ENCODE peak calls at places on chromosomes 11 and 22, in eight cellular contexts. One of them, this sample, is unnamed. For H3K4me1, the result is how much of the 10 kb centered on the place peaks cover.

GRCh38 chr11:60950933-60951610 is 904 bp downstream of the SLC15A3 start:
- DNase-seq in CD4-positive, CD25-positive, alpha-beta regulatory T cell: peak
- DNase-seq in thoracic aorta: no peak
- DNase-seq in aorta: peak
- DNase-seq in SJSA1: no peak
- DNase-seq in IMR-90: no peak
- DNase-seq in thyroid gland: peak
- DNase-seq in right cardiac atrium: peak
- DNase-seq in this sample: peak

GRCh38 chr22:17143826-17144225 is 15.3 kb downstream of the HDHD5 start:
- DNase-seq in CD4-positive, CD25-positive, alpha-beta regulatory T cell: no peak
- DNase-seq in thoracic aorta: no peak
- DNase-seq in aorta: no peak
- DNase-seq in SJSA1: no peak
- DNase-seq in IMR-90: no peak
- DNase-seq in thyroid gland: no peak
- DNase-seq in right cardiac atrium: no peak
- DNase-seq in this sample: no peak

GRCh38 chr11:95659088-95659487 is 130.5 kb downstream of the FAM76B start:
- DNase-seq in CD4-positive, CD25-positive, alpha-beta regulatory T cell: no peak
- DNase-seq in thoracic aorta: no peak
- DNase-seq in aorta: no peak
- DNase-seq in SJSA1: no peak
- DNase-seq in IMR-90: peak
- DNase-seq in thyroid gland: no peak
- DNase-seq in right cardiac atrium: no peak
- DNase-seq in this sample: no peak

GRCh38 chr11:35247863-35248262 is 108.9 kb downstream of the CD44 start:
- DNase-seq in CD4-positive, CD25-positive, alpha-beta regulatory T cell: no peak
- DNase-seq in thoracic aorta: no peak
- DNase-seq in aorta: no peak
- DNase-seq in SJSA1: no peak
- DNase-seq in IMR-90: no peak
- DNase-seq in thyroid gland: no peak
- DNase-seq in right cardiac atrium: no peak
- DNase-seq in this sample: no peak

GRCh38 chr11:10478574-10479550 is 23.8 kb downstream of the AMPD3 start:
- DNase-seq in CD4-positive, CD25-positive, alpha-beta regulatory T cell: no peak
- DNase-seq in thoracic aorta: no peak
- DNase-seq in aorta: peak
- DNase-seq in SJSA1: no peak
- DNase-seq in IMR-90: no peak
- DNase-seq in thyroid gland: no peak
- DNase-seq in right cardiac atrium: no peak
- DNase-seq in this sample: no peak

GRCh38 chr11:117809236-117810055 is 12.4 kb upstream of the DSCAML1 start:
- DNase-seq in CD4-positive, CD25-positive, alpha-beta regulatory T cell: peak
- DNase-seq in thoracic aorta: no peak
- DNase-seq in aorta: peak
- DNase-seq in SJSA1: peak
- DNase-seq in IMR-90: peak
- DNase-seq in thyroid gland: peak
- DNase-seq in right cardiac atrium: peak
- DNase-seq in this sample: peak

GRCh38 chr11:124751391-124751740 is 689 bp downstream of the VSIG2 start:
- DNase-seq in CD4-positive, CD25-positive, alpha-beta regulatory T cell: no peak
- DNase-seq in thoracic aorta: no peak
- DNase-seq in aorta: no peak
- DNase-seq in SJSA1: no peak
- DNase-seq in IMR-90: no peak
- DNase-seq in thyroid gland: no peak
- DNase-seq in right cardiac atrium: no peak
- DNase-seq in this sample: no peak

GRCh38 chr11:1310772-1311468 is 1.5 kb upstream of the TOLLIP start:
- DNase-seq in CD4-positive, CD25-positive, alpha-beta regulatory T cell: peak
- DNase-seq in thoracic aorta: no peak
- DNase-seq in aorta: no peak
- DNase-seq in SJSA1: no peak
- DNase-seq in IMR-90: no peak
- DNase-seq in thyroid gland: no peak
- DNase-seq in right cardiac atrium: no peak
- DNase-seq in this sample: no peak

GRCh38 chr22:46542011-46542985 is 4.9 kb upstream of the CELSR1 start:
- DNase-seq in CD4-positive, CD25-positive, alpha-beta regulatory T cell: peak
- DNase-seq in thoracic aorta: no peak
- DNase-seq in aorta: peak
- DNase-seq in SJSA1: peak
- DNase-seq in IMR-90: peak
- DNase-seq in thyroid gland: peak
- DNase-seq in right cardiac atrium: peak
- DNase-seq in this sample: peak

GRCh38 chr11:68503792-68504191 is 43.2 kb downstream of the PPP6R3 start:
- DNase-seq in CD4-positive, CD25-positive, alpha-beta regulatory T cell: no peak
- DNase-seq in thoracic aorta: no peak
- DNase-seq in aorta: no peak
- DNase-seq in SJSA1: no peak
- DNase-seq in IMR-90: no peak
- DNase-seq in thyroid gland: peak
- DNase-seq in right cardiac atrium: no peak
- DNase-seq in this sample: peak

GRCh38 chr11:119474682-119475596 is 52.0 kb upstream of the THY1 start:
- DNase-seq in CD4-positive, CD25-positive, alpha-beta regulatory T cell: peak
- DNase-seq in thoracic aorta: peak
- DNase-seq in aorta: no peak
- DNase-seq in SJSA1: peak
- DNase-seq in IMR-90: peak
- DNase-seq in thyroid gland: peak
- DNase-seq in right cardiac atrium: peak
- DNase-seq in this sample: no peak

GRCh38 chr11:87972133-87972532 is 203.1 kb downstream of the RAB38 start:
- DNase-seq in CD4-positive, CD25-positive, alpha-beta regulatory T cell: no peak
- DNase-seq in thoracic aorta: no peak
- DNase-seq in aorta: no peak
- DNase-seq in SJSA1: no peak
- DNase-seq in IMR-90: no peak
- DNase-seq in thyroid gland: no peak
- DNase-seq in right cardiac atrium: no peak
- DNase-seq in this sample: no peak

GRCh38 chr11:76257040-76257730 is 50.9 kb upstream of the WNT11 start:
- DNase-seq in CD4-positive, CD25-positive, alpha-beta regulatory T cell: no peak
- DNase-seq in thoracic aorta: no peak
- DNase-seq in aorta: no peak
- DNase-seq in SJSA1: no peak
- DNase-seq in IMR-90: no peak
- DNase-seq in thyroid gland: no peak
- DNase-seq in right cardiac atrium: peak
- DNase-seq in this sample: no peak

GRCh38 chr22:33166206-33166605 is 108.0 kb upstream of the SYN3 start:
- DNase-seq in CD4-positive, CD25-positive, alpha-beta regulatory T cell: no peak
- DNase-seq in thoracic aorta: no peak
- DNase-seq in aorta: no peak
- DNase-seq in SJSA1: no peak
- DNase-seq in IMR-90: no peak
- DNase-seq in thyroid gland: no peak
- DNase-seq in right cardiac atrium: no peak
- DNase-seq in this sample: no peak

GRCh38 chr11:67301313-67301921 is 1.9 kb upstream of the SSH3 start:
- DNase-seq in CD4-positive, CD25-positive, alpha-beta regulatory T cell: no peak
- DNase-seq in thoracic aorta: no peak
- DNase-seq in aorta: peak
- DNase-seq in SJSA1: no peak
- DNase-seq in IMR-90: no peak
- DNase-seq in thyroid gland: peak
- DNase-seq in right cardiac atrium: no peak
- DNase-seq in this sample: peak

GRCh38 chr11:40118026-40118425 is 1341.4 kb downstream of the LRRC4C start:
- DNase-seq in CD4-positive, CD25-positive, alpha-beta regulatory T cell: no peak
- DNase-seq in thoracic aorta: no peak
- DNase-seq in aorta: no peak
- DNase-seq in SJSA1: no peak
- DNase-seq in IMR-90: no peak
- DNase-seq in thyroid gland: no peak
- DNase-seq in right cardiac atrium: no peak
- DNase-seq in this sample: no peak

GRCh38 chr11:77104727-77105126 is 2.1 kb downstream of the OMP start:
- DNase-seq in CD4-positive, CD25-positive, alpha-beta regulatory T cell: no peak
- DNase-seq in thoracic aorta: no peak
- DNase-seq in aorta: no peak
- DNase-seq in SJSA1: no peak
- DNase-seq in IMR-90: peak
- DNase-seq in thyroid gland: no peak
- DNase-seq in right cardiac atrium: peak
- DNase-seq in this sample: no peak

GRCh38 chr22:35995772-35996171 is 32.9 kb downstream of the RBFOX2 start:
- DNase-seq in CD4-positive, CD25-positive, alpha-beta regulatory T cell: no peak
- DNase-seq in thoracic aorta: peak
- DNase-seq in aorta: peak
- DNase-seq in SJSA1: peak
- DNase-seq in IMR-90: peak
- DNase-seq in thyroid gland: peak
- DNase-seq in right cardiac atrium: peak
- DNase-seq in this sample: no peak

GRCh38 chr11:69058501-69059270 is 10.0 kb downstream of the TPCN2 start:
- DNase-seq in CD4-positive, CD25-positive, alpha-beta regulatory T cell: no peak
- DNase-seq in thoracic aorta: no peak
- DNase-seq in aorta: no peak
- DNase-seq in SJSA1: no peak
- DNase-seq in IMR-90: no peak
- DNase-seq in thyroid gland: no peak
- DNase-seq in right cardiac atrium: peak
- DNase-seq in this sample: no peak

GRCh38 chr11:450809-451451 is 851 bp downstream of the PTDSS2 start:
- DNase-seq in CD4-positive, CD25-positive, alpha-beta regulatory T cell: peak
- DNase-seq in thoracic aorta: no peak
- DNase-seq in aorta: peak
- DNase-seq in SJSA1: peak
- DNase-seq in IMR-90: peak
- DNase-seq in thyroid gland: peak
- DNase-seq in right cardiac atrium: peak
- DNase-seq in this sample: peak

GRCh38 chr11:23023319-23023718 is 163.0 kb upstream of the CCDC179 start:
- DNase-seq in CD4-positive, CD25-positive, alpha-beta regulatory T cell: no peak
- DNase-seq in thoracic aorta: no peak
- DNase-seq in aorta: no peak
- DNase-seq in SJSA1: no peak
- DNase-seq in IMR-90: peak
- DNase-seq in thyroid gland: no peak
- DNase-seq in right cardiac atrium: no peak
- DNase-seq in this sample: no peak

GRCh38 chr11:20808328-20808727 is 138.9 kb downstream of the NELL1 start:
- DNase-seq in CD4-positive, CD25-positive, alpha-beta regulatory T cell: no peak
- DNase-seq in thoracic aorta: no peak
- DNase-seq in aorta: no peak
- DNase-seq in SJSA1: no peak
- DNase-seq in IMR-90: no peak
- DNase-seq in thyroid gland: no peak
- DNase-seq in right cardiac atrium: no peak
- DNase-seq in this sample: no peak

GRCh38 chr11:62611705-62612365 is 740 bp downstream of the EML3 start:
- DNase-seq in CD4-positive, CD25-positive, alpha-beta regulatory T cell: peak
- DNase-seq in thoracic aorta: no peak
- DNase-seq in aorta: peak
- DNase-seq in SJSA1: peak
- DNase-seq in IMR-90: peak
- DNase-seq in thyroid gland: peak
- DNase-seq in right cardiac atrium: peak
- DNase-seq in this sample: peak

DNA sequence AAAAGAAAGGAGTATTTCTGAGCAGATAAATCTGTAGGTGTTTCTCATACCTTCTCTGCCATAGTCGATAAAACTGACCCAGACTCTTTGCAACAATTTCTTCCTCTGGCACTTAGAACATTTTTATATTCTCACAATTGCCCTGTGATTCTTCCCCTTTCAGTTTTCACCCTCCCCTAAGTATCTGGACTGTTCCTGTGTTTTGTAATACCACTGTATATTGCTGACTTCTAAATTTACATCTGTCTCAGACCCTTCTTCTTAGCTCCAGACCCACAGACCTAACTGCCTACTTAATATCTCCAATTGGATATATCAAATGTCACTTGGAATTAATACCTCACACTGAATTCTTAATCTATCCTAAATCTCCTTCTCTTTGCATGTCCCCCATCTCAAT is 133.4 kb upstream of the DDI1 start:
- DNase-seq in CD4-positive, CD25-positive, alpha-beta regulatory T cell: no peak
- DNase-seq in thoracic aorta: no peak
- DNase-seq in aorta: no peak
- DNase-seq in SJSA1: no peak
- DNase-seq in IMR-90: no peak
- DNase-seq in thyroid gland: no peak
- DNase-seq in right cardiac atrium: no peak
- DNase-seq in this sample: no peak
- H3K4me1 ChIP-seq in CD4-positive, CD25-positive, alpha-beta regulatory T cell: under half
- H3K4me1 ChIP-seq in thoracic aorta: under half
- H3K4me1 ChIP-seq in aorta: under half
- H3K4me1 ChIP-seq in SJSA1: under half
- H3K4me1 ChIP-seq in IMR-90: under half
- H3K4me1 ChIP-seq in thyroid gland: under half
- H3K4me1 ChIP-seq in right cardiac atrium: under half
- H3K4me1 ChIP-seq in this sample: under half

GRCh38 chr11:133950874-133951483 is 5.8 kb downstream of the IGSF9B start:
- DNase-seq in CD4-positive, CD25-positive, alpha-beta regulatory T cell: no peak
- DNase-seq in thoracic aorta: no peak
- DNase-seq in aorta: no peak
- DNase-seq in SJSA1: no peak
- DNase-seq in IMR-90: no peak
- DNase-seq in thyroid gland: peak
- DNase-seq in right cardiac atrium: peak
- DNase-seq in this sample: no peak
- H3K4me1 ChIP-seq in CD4-positive, CD25-positive, alpha-beta regulatory T cell: under half
- H3K4me1 ChIP-seq in thoracic aorta: half or more
- H3K4me1 ChIP-seq in aorta: under half
- H3K4me1 ChIP-seq in SJSA1: under half
- H3K4me1 ChIP-seq in IMR-90: under half
- H3K4me1 ChIP-seq in thyroid gland: half or more
- H3K4me1 ChIP-seq in right cardiac atrium: under half
- H3K4me1 ChIP-seq in this sample: under half

DNA sequence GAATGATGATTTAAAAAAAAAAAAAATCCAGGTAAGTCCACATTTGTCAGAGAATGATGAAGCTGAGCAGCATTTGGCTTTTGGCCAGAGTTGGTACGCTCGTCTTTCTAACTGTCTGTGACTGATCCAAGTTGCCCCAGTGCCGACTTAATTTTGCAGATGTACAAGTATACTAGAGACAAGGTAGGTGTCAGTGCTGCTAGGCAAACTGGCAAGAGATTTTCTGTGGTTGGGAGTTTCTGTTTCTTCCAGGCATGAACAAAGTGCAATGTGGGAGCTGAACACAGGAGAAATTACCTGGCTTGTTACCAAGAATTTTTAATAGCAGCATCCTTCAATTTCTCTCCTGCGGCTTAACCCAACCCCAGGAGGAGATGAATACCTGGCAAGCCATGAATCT is 307.7 kb downstream of the BUD13 start:
- DNase-seq in CD4-positive, CD25-positive, alpha-beta regulatory T cell: no peak
- DNase-seq in thoracic aorta: no peak
- DNase-seq in aorta: no peak
- DNase-seq in SJSA1: no peak
- DNase-seq in IMR-90: no peak
- DNase-seq in thyroid gland: no peak
- DNase-seq in right cardiac atrium: no peak
- DNase-seq in this sample: no peak
- H3K4me1 ChIP-seq in CD4-positive, CD25-positive, alpha-beta regulatory T cell: under half
- H3K4me1 ChIP-seq in thoracic aorta: under half
- H3K4me1 ChIP-seq in aorta: under half
- H3K4me1 ChIP-seq in SJSA1: under half
- H3K4me1 ChIP-seq in IMR-90: under half
- H3K4me1 ChIP-seq in thyroid gland: under half
- H3K4me1 ChIP-seq in right cardiac atrium: under half
- H3K4me1 ChIP-seq in this sample: under half

GRCh38 chr11:27213232-27213660 is 149.8 kb downstream of the CCDC34 start:
- DNase-seq in CD4-positive, CD25-positive, alpha-beta regulatory T cell: no peak
- DNase-seq in thoracic aorta: no peak
- DNase-seq in aorta: no peak
- DNase-seq in SJSA1: peak
- DNase-seq in IMR-90: peak
- DNase-seq in thyroid gland: no peak
- DNase-seq in right cardiac atrium: no peak
- DNase-seq in this sample: no peak
- H3K4me1 ChIP-seq in CD4-positive, CD25-positive, alpha-beta regulatory T cell: under half
- H3K4me1 ChIP-seq in thoracic aorta: under half
- H3K4me1 ChIP-seq in aorta: under half
- H3K4me1 ChIP-seq in SJSA1: half or more
- H3K4me1 ChIP-seq in IMR-90: under half
- H3K4me1 ChIP-seq in thyroid gland: under half
- H3K4me1 ChIP-seq in right cardiac atrium: under half
- H3K4me1 ChIP-seq in this sample: half or more